ENCODE peak calls at places on chromosomes 3 and 15, in four cellular contexts. O is psoas muscle, Q is heart right ventricle, G is body of pancreas. B is an unnamed sample.

GRCh38 chr3:55013145-55013544 is 85.3 kb upstream of the LRTM1 start:
- DNase-seq in Q (no peak), G (no peak), O (no peak), B (no peak)

GRCh38 chr3:106068795-106069194 is 200.0 kb upstream of the CBLB start:
- DNase-seq in O (no peak), Q (no peak), G (no peak), B (peak; percentile 35)

GRCh38 chr3:71752911-71753715 is 542 bp upstream of the GPR27 start:
- DNase-seq in Q (no peak), O (no peak), G (no peak), B (no peak)

GRCh38 chr3:153856932-153857331 is 264.3 kb upstream of the ARHGEF26 start:
- DNase-seq in G (no peak), O (no peak), Q (no peak), B (no peak)

GRCh38 chr15:33907326-33907725 is 61.0 kb upstream of the CHRM5 start:
- DNase-seq in G (no peak), O (no peak), Q (no peak), B (no peak)

GRCh38 chr3:138725116-138725515 is 109.6 kb downstream of the PIK3CB start:
- DNase-seq in G (no peak), Q (no peak), O (no peak), B (no peak)

GRCh38 chr15:59380902-59381610 is 8.4 kb upstream of the MYO1E start:
- DNase-seq in G (no peak), Q (no peak), O (no peak), B (no peak)

GRCh38 chr15:89774492-89774891 is 1.6 kb upstream of the MESP2 start:
- DNase-seq in Q (no peak), O (no peak), G (no peak), B (no peak)

GRCh38 chr3:5729852-5730251 is 542.3 kb downstream of the EDEM1 start:
- DNase-seq in G (no peak), O (no peak), Q (no peak), B (no peak)

GRCh38 chr15:41967506-41968206 is 4.7 kb downstream of the EHD4 start:
- DNase-seq in Q (no peak), O (no peak), G (no peak), B (peak; percentile 69)

GRCh38 chr15:80618666-80619481 is 76.2 kb upstream of the ABHD17C start:
- DNase-seq in Q (no peak), O (no peak), G (no peak), B (no peak)

GRCh38 chr15:88650556-88650955 is 11.7 kb downstream of the ISG20 start:
- DNase-seq in Q (no peak), O (no peak), G (no peak), B (no peak)

GRCh38 chr15:98002874-98003273 is 42.4 kb downstream of the ARRDC4 start:
- DNase-seq in O (no peak), Q (no peak), G (no peak), B (no peak)

GRCh38 chr3:8246070-8246469 is 255.6 kb upstream of the LMCD1 start:
- DNase-seq in O (no peak), Q (no peak), G (no peak), B (no peak)

GRCh38 chr3:193313448-193313958 is 65.0 kb downstream of the ATP13A5 start:
- DNase-seq in G (no peak), Q (no peak), O (no peak), B (no peak)

GRCh38 chr3:49410844-49411549 is 779 bp downstream of the RHOA start:
- DNase-seq in O (no peak), Q (no peak), G (no peak), B (no peak)

GRCh38 chr3:49413338-49413734 is 1.1 kb downstream of the TCTA start:
- DNase-seq in O (no peak), Q (no peak), G (no peak), B (no peak)

GRCh38 chr3:49412632-49413337 is 562 bp downstream of the TCTA start:
- DNase-seq in O (no peak), G (no peak), Q (no peak), B (no peak)

GRCh38 chr3:49411550-49411967 is 217 bp downstream of the RHOA start:
- DNase-seq in G (peak; percentile 66), O (peak; percentile 69), Q (peak; percentile 65), B (no peak)

DNA sequence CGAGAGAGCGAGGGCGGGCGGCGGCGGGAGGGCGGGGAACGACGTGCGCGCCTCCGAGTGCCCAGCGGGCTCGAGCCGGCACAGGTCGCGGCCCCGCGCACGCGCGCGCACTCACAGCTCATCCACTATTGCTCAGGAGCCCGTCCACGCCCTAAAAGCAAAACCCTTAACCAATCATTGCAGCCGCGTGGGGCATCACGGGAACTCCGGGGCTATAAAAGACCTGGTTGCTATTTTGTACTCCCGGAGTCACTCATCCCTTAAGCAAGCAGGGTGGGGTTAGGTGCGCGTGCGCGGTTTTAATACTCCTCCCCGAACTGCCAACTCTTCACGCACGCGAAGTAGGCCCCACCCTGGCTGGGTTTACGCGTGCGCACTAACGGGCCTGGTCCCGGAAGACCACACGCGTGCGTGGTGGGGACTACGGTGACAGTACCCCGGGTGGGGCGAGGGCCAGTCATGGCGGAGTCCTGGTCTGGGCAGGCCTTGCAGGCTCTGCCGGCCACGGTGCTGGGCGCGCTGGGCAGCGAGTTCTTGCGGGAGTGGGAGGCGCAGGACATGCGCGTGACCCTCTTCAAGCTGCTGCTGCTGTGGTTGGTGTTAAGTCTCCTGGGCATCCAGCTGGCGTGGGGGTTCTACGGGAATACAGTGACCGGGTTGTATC is at the start of the genes RHOA and TCTA:
- DNase-seq in Q (peak; percentile 99), O (peak; percentile 99), G (peak; percentile 100), B (peak; percentile 99)
- TF ChIP-seq CTCF in Q (no peak), O (no peak), G (no peak), B (no peak)

GRCh38 chr15:85112997-85113396 is 131.3 kb downstream of the PDE8A start:
- DNase-seq in Q (no peak), G (no peak), O (no peak), B (no peak)
- TF ChIP-seq CTCF in Q (no peak), G (no peak), O (no peak), B (no peak)

DNA sequence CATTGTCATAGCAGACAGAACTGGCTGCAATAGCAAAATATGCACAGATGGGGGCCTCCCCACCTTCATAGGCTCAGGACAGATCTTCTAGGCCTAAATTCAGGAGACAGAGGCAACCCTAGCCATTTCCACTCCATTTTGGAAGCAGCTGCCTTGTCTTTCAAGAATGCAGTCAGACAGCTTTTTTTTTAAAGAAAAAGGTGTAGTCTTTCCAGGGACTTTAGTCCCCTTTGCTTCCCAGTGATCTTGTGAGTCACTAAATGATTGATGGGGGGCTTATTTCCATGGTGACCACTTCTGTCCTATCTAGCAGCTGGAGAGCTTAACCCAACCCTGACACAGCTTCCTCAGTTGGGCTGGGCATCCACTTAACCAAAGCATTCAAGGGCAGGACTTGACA is 165.9 kb downstream of the TPRG1 start:
- DNase-seq in Q (no peak), O (no peak), G (no peak), B (no peak)
- TF ChIP-seq CTCF in Q (no peak), O (no peak), G (no peak), B (no peak)

GRCh38 chr3:61926913-61927312 is 365.5 kb downstream of the PTPRG start:
- DNase-seq in Q (no peak), G (no peak), O (no peak), B (no peak)
- TF ChIP-seq CTCF in Q (no peak), G (no peak), O (no peak), B (no peak)

GRCh38 chr15:46304320-46304719 is 669.5 kb downstream of the SQOR start:
- DNase-seq in Q (no peak), O (no peak), G (no peak), B (no peak)
- TF ChIP-seq CTCF in Q (no peak), O (no peak), G (no peak), B (peak; percentile 34)

GRCh38 chr3:113258311-113258710 is 47.0 kb downstream of the BOC start:
- DNase-seq in G (no peak), Q (no peak), O (no peak), B (no peak)

GRCh38 chr3:113254171-113254947 is 43.0 kb downstream of the BOC start:
- DNase-seq in Q (no peak), G (no peak), O (no peak), B (no peak)

GRCh38 chr3:113252553-113252952 is 41.2 kb downstream of the BOC start:
- DNase-seq in G (no peak), O (no peak), Q (no peak), B (no peak)

GRCh38 chr3:113255854-113256615 is 44.7 kb downstream of the BOC start:
- DNase-seq in Q (no peak), G (no peak), O (no peak), B (no peak)

DNA sequence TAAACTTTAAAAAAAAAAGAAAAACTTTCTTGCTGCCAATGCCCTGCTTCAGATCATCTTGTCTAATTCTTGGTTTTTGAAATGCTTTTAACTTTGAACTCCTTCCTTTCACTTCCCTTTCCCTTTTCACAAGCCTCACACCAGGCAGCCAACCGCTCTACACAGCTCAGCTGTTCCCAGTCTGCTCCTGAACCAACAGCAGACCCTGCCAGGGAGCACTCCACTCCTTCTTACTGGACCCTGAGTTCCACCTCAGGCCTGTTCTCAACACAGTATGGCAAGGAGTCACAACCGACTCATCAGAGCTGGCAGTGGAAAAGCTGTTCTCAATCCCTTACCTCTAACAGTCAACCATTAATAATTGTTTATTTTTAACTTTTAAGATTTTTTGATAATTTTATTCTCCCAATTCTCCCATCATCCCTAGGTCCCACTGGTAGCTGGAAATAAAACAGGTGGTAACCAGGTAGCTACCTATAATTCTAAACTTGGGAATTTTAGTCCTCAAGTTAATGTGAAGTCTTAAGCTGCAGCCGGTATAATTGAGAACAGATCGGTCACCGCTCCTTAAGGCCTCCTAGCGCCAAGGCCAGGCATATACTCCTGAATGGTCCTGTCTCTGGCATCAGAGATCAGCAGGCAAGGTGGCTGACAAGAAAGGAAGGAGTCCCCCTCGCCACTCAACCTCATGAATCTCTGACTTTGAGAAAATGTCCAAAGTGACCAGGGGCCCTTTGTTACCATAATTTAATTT is 43.9 kb downstream of the BOC start:
- DNase-seq in Q (no peak), O (no peak), G (no peak), B (no peak)
- TF ChIP-seq CTCF in Q (no peak), O (no peak), G (no peak), B (no peak)